ENCODE peak calls at places on chromosome 4, in four cellular contexts. H, Z, C and U are unnamed samples.

GRCh38 chr4:110371016-110371795 is 104.7 kb upstream of the ENPEP start:
- DNase-seq in H (no peak), C (no peak), Z (no peak), U (no peak)

GRCh38 chr4:81120055-81120454 is 89.5 kb downstream of the BMP3 start:
- DNase-seq in C (no peak), H (no peak), Z (no peak), U (no peak)

GRCh38 chr4:184900184-184900583 is 74.4 kb upstream of the ACSL1 start:
- DNase-seq in C (no peak), H (no peak), Z (no peak), U (no peak)

GRCh38 chr4:113684534-113685091 is 76.9 kb downstream of the CAMK2D start:
- DNase-seq in Z (no peak), C (peak), H (no peak), U (no peak)

GRCh38 chr4:121484633-121485032 is 103.8 kb upstream of the QRFPR start:
- DNase-seq in H (peak), C (no peak), Z (no peak), U (no peak)

GRCh38 chr4:80422727-80423404 is 87.3 kb downstream of the CFAP299 start:
- DNase-seq in C (no peak), Z (no peak), H (no peak), U (no peak)

GRCh38 chr4:154854362-154854761 is 73.3 kb downstream of the RBM46 start:
- DNase-seq in H (no peak), Z (no peak), C (no peak), U (no peak)

GRCh38 chr4:148565801-148566200 is 123.6 kb upstream of the NR3C2 start:
- DNase-seq in Z (no peak), H (no peak), C (no peak), U (no peak)

GRCh38 chr4:60432911-60433310 is 767.2 kb upstream of the ADGRL3 start:
- DNase-seq in H (no peak), Z (no peak), C (no peak), U (no peak)

GRCh38 chr4:61500883-61501282 is 300.8 kb downstream of the ADGRL3 start:
- DNase-seq in Z (no peak), H (no peak), C (no peak), U (no peak)

GRCh38 chr4:10762541-10762940 is 78.0 kb upstream of the CLNK start:
- DNase-seq in Z (no peak), C (peak), H (no peak), U (no peak)

GRCh38 chr4:4532371-4532770 is 9.5 kb downstream of the STX18 start:
- DNase-seq in H (no peak), C (no peak), Z (no peak), U (no peak)

GRCh38 chr4:139817657-139818452 is 152.2 kb downstream of the MGST2 start:
- DNase-seq in H (no peak), Z (peak), C (no peak), U (no peak)

GRCh38 chr4:47128991-47129390 is 97.6 kb downstream of the GABRB1 start:
- DNase-seq in H (no peak), Z (no peak), C (no peak), U (no peak)

GRCh38 chr4:150308824-150309472 is 230.7 kb downstream of the DCLK2 start:
- DNase-seq in H (no peak), Z (no peak), C (no peak), U (no peak)